ENCODE peak calls at places on chromosomes 11 and 22, in seven cellular contexts. One of them, this sample, is unnamed.

GRCh38 chr11:36372101-36372767 is 76.1 kb downstream of the PRR5L start:
- DNase-seq in aorta: peak; percentile 59
- DNase-seq in right cardiac atrium: no peak
- DNase-seq in heart right ventricle: no peak
- DNase-seq in neuronal stem cell: no peak
- DNase-seq in cardiac muscle cell: peak; percentile 96
- DNase-seq in psoas muscle: peak; percentile 21
- DNase-seq in this sample: no peak

GRCh38 chr11:65964906-65965305 is 3.4 kb downstream of the SART1 start:
- DNase-seq in aorta: no peak
- DNase-seq in right cardiac atrium: peak; percentile 51
- DNase-seq in heart right ventricle: no peak
- DNase-seq in neuronal stem cell: no peak
- DNase-seq in cardiac muscle cell: no peak
- DNase-seq in psoas muscle: no peak
- DNase-seq in this sample: no peak

GRCh38 chr22:50276143-50276542 is 6.0 kb upstream of the MAPK11 start:
- DNase-seq in aorta: peak; percentile 81
- DNase-seq in right cardiac atrium: peak; percentile 90
- DNase-seq in heart right ventricle: peak; percentile 75
- DNase-seq in neuronal stem cell: no peak
- DNase-seq in cardiac muscle cell: peak; percentile 72
- DNase-seq in psoas muscle: peak; percentile 61
- DNase-seq in this sample: peak; percentile 92

GRCh38 chr11:21374381-21374780 is 705.0 kb downstream of the NELL1 start:
- DNase-seq in aorta: no peak
- DNase-seq in right cardiac atrium: no peak
- DNase-seq in heart right ventricle: no peak
- DNase-seq in neuronal stem cell: no peak
- DNase-seq in cardiac muscle cell: no peak
- DNase-seq in psoas muscle: no peak
- DNase-seq in this sample: no peak

GRCh38 chr11:108654994-108655631 is 9.8 kb upstream of the DDX10 start:
- DNase-seq in aorta: no peak
- DNase-seq in right cardiac atrium: no peak
- DNase-seq in heart right ventricle: no peak
- DNase-seq in neuronal stem cell: no peak
- DNase-seq in cardiac muscle cell: peak; percentile 69
- DNase-seq in psoas muscle: no peak
- DNase-seq in this sample: no peak

GRCh38 chr11:1747753-1748466 is 2.5 kb downstream of the IFITM10 start:
- DNase-seq in aorta: peak; percentile 67
- DNase-seq in right cardiac atrium: peak; percentile 61
- DNase-seq in heart right ventricle: peak; percentile 42
- DNase-seq in neuronal stem cell: no peak
- DNase-seq in cardiac muscle cell: no peak
- DNase-seq in psoas muscle: peak; percentile 77
- DNase-seq in this sample: peak; percentile 66

GRCh38 chr11:129696309-129696989 is 119.2 kb upstream of the TMEM45B start:
- DNase-seq in aorta: no peak
- DNase-seq in right cardiac atrium: no peak
- DNase-seq in heart right ventricle: no peak
- DNase-seq in neuronal stem cell: no peak
- DNase-seq in cardiac muscle cell: no peak
- DNase-seq in psoas muscle: no peak
- DNase-seq in this sample: peak; percentile 29

GRCh38 chr11:110679323-110679980 is 32.8 kb downstream of the ARHGAP20 start:
- DNase-seq in aorta: no peak
- DNase-seq in right cardiac atrium: no peak
- DNase-seq in heart right ventricle: no peak
- DNase-seq in neuronal stem cell: no peak
- DNase-seq in cardiac muscle cell: peak; percentile 4
- DNase-seq in psoas muscle: no peak
- DNase-seq in this sample: no peak

GRCh38 chr11:44858796-44859527 is 91.7 kb downstream of the TP53I11 start:
- DNase-seq in aorta: no peak
- DNase-seq in right cardiac atrium: no peak
- DNase-seq in heart right ventricle: no peak
- DNase-seq in neuronal stem cell: no peak
- DNase-seq in cardiac muscle cell: peak; percentile 48
- DNase-seq in psoas muscle: no peak
- DNase-seq in this sample: no peak

GRCh38 chr22:21568207-21569075 is 927 bp downstream of the UBE2L3 start:
- DNase-seq in aorta: peak; percentile 56
- DNase-seq in right cardiac atrium: peak; percentile 56
- DNase-seq in heart right ventricle: no peak
- DNase-seq in neuronal stem cell: no peak
- DNase-seq in cardiac muscle cell: peak; percentile 49
- DNase-seq in psoas muscle: no peak
- DNase-seq in this sample: peak; percentile 70

GRCh38 chr11:117055449-117055848 is 42.8 kb downstream of the SIK3 start:
- DNase-seq in aorta: no peak
- DNase-seq in right cardiac atrium: no peak
- DNase-seq in heart right ventricle: no peak
- DNase-seq in neuronal stem cell: no peak
- DNase-seq in cardiac muscle cell: no peak
- DNase-seq in psoas muscle: no peak
- DNase-seq in this sample: no peak

GRCh38 chr11:46914363-46914762 is 4.0 kb downstream of the LRP4 start:
- DNase-seq in aorta: no peak
- DNase-seq in right cardiac atrium: no peak
- DNase-seq in heart right ventricle: no peak
- DNase-seq in neuronal stem cell: no peak
- DNase-seq in cardiac muscle cell: no peak
- DNase-seq in psoas muscle: peak; percentile 64
- DNase-seq in this sample: no peak

GRCh38 chr11:46913484-46913883 is 4.9 kb downstream of the LRP4 start:
- DNase-seq in aorta: no peak
- DNase-seq in right cardiac atrium: no peak
- DNase-seq in heart right ventricle: no peak
- DNase-seq in neuronal stem cell: no peak
- DNase-seq in cardiac muscle cell: no peak
- DNase-seq in psoas muscle: no peak
- DNase-seq in this sample: no peak

GRCh38 chr11:46914910-46915309 is 3.4 kb downstream of the LRP4 start:
- DNase-seq in aorta: no peak
- DNase-seq in right cardiac atrium: no peak
- DNase-seq in heart right ventricle: no peak
- DNase-seq in neuronal stem cell: no peak
- DNase-seq in cardiac muscle cell: no peak
- DNase-seq in psoas muscle: no peak
- DNase-seq in this sample: no peak

GRCh38 chr11:46916251-46916650 is 2.1 kb downstream of the LRP4 start:
- DNase-seq in aorta: no peak
- DNase-seq in right cardiac atrium: no peak
- DNase-seq in heart right ventricle: no peak
- DNase-seq in neuronal stem cell: no peak
- DNase-seq in cardiac muscle cell: no peak
- DNase-seq in psoas muscle: no peak
- DNase-seq in this sample: no peak

GRCh38 chr11:46912526-46913150 is 5.7 kb downstream of the LRP4 start:
- DNase-seq in aorta: no peak
- DNase-seq in right cardiac atrium: no peak
- DNase-seq in heart right ventricle: no peak
- DNase-seq in neuronal stem cell: peak; percentile 62
- DNase-seq in cardiac muscle cell: no peak
- DNase-seq in psoas muscle: no peak
- DNase-seq in this sample: no peak
- H3K27ac ChIP-seq in aorta: no peak overlapping the region
- H3K27ac ChIP-seq in right cardiac atrium: peak overlapping the region; percentile 3
- H3K27ac ChIP-seq in heart right ventricle: no peak overlapping the region
- H3K27ac ChIP-seq in neuronal stem cell: peak overlapping the region; percentile 67
- H3K27ac ChIP-seq in cardiac muscle cell: peak overlapping the region; percentile 82
- H3K27ac ChIP-seq in psoas muscle: no peak overlapping the region
- H3K27ac ChIP-seq in this sample: no peak overlapping the region

GRCh38 chr11:78061921-78062311 is 1.7 kb upstream of the THRSP start:
- DNase-seq in aorta: no peak
- DNase-seq in right cardiac atrium: peak; percentile 10
- DNase-seq in heart right ventricle: no peak
- DNase-seq in neuronal stem cell: no peak
- DNase-seq in cardiac muscle cell: peak; percentile 56
- DNase-seq in psoas muscle: no peak
- DNase-seq in this sample: no peak

GRCh38 chr11:78063440-78064181 is at the start of gene THRSP:
- DNase-seq in aorta: no peak
- DNase-seq in right cardiac atrium: peak; percentile 27
- DNase-seq in heart right ventricle: no peak
- DNase-seq in neuronal stem cell: no peak
- DNase-seq in cardiac muscle cell: no peak
- DNase-seq in psoas muscle: no peak
- DNase-seq in this sample: no peak

GRCh38 chr11:78062671-78063070 is 990 bp upstream of the THRSP start:
- DNase-seq in aorta: no peak
- DNase-seq in right cardiac atrium: no peak
- DNase-seq in heart right ventricle: no peak
- DNase-seq in neuronal stem cell: no peak
- DNase-seq in cardiac muscle cell: no peak
- DNase-seq in psoas muscle: no peak
- DNase-seq in this sample: no peak

GRCh38 chr11:78060533-78060932 is 3.1 kb upstream of the THRSP start:
- DNase-seq in aorta: no peak
- DNase-seq in right cardiac atrium: no peak
- DNase-seq in heart right ventricle: no peak
- DNase-seq in neuronal stem cell: no peak
- DNase-seq in cardiac muscle cell: no peak
- DNase-seq in psoas muscle: no peak
- DNase-seq in this sample: no peak

DNA sequence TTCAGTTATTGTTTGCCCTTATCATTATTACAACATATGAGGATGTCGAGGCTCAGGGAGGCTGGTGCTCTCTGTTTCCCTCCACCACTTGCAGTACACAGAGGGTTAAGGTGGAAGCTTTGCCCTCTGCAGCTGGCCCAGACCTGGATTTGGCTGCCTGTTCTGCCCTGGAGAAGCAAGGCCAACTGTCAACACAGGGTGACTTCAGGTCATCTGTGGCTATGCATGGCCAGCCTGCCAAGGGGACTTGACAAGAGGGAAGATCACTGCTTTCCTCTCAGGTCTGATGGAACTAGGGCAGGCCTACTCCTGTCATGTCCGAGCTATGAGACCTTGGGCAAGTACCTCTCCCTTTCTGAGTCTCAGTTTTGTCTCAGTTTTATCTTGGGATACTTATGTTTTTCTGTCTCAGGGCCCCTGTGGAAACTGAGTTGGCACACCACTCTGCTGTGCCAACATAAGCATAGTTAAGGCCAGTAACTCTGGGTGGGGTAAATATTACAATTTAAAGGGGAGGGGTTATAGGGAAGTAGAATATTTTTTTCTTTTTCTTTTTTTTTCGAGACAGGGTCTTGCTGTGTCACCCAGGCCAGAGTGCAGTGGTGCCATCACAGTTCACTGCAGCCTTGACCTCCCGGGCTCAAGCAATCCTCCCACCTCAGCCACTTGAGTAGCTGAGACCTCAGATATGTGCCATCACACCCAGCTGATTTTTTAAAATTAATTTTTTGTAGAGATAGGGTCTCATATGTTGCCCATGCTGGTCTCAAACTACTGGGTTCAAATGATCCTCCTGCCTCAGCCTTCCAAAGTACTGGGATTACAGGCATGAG is 2.4 kb upstream of the THRSP start:
- DNase-seq in aorta: peak; percentile 57
- DNase-seq in right cardiac atrium: peak; percentile 73
- DNase-seq in heart right ventricle: peak; percentile 57
- DNase-seq in neuronal stem cell: no peak
- DNase-seq in cardiac muscle cell: no peak
- DNase-seq in psoas muscle: peak; percentile 45
- DNase-seq in this sample: no peak
- H3K27ac ChIP-seq in aorta: peak overlapping the region; percentile 29
- H3K27ac ChIP-seq in right cardiac atrium: no peak overlapping the region
- H3K27ac ChIP-seq in heart right ventricle: no peak overlapping the region
- H3K27ac ChIP-seq in neuronal stem cell: no peak overlapping the region
- H3K27ac ChIP-seq in cardiac muscle cell: no peak overlapping the region
- H3K27ac ChIP-seq in psoas muscle: peak overlapping the region; percentile 80
- H3K27ac ChIP-seq in this sample: no peak overlapping the region

DNA sequence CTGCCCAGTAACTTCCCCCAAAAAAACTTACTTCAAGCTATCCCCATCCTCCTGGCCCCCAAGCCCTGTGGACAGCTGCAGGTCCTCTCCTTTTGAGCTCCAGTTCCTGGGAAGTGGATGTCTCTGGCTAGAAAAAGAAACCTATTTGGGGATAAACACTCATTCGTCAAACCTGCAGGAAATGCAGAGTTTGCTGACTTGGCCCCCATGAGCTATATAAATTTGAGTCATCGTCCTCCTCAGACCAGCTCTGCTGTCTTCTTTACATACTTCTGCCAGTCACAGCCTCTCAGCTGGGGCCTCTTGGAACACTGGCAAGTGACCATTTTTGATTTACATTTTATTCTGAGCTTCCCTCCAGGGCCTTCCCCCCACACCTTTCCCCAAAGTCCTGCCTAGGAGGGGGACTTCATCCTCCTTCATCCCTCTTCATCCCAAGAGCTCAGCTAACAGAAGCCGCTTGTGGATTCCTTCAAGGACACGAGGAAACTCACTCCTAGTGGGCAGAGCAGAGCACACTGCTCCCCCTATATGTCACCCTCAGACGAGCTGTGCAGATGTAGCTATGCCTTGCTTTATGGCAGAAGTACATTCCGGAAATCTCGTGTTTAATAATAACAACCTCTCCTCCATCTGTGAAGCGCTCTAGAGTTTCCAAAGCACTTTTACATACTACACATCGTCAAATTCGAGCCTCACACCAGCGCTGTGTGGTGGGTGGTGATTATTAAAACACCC is 131.8 kb downstream of the FEZ1 start:
- DNase-seq in aorta: no peak
- DNase-seq in right cardiac atrium: no peak
- DNase-seq in heart right ventricle: no peak
- DNase-seq in neuronal stem cell: no peak
- DNase-seq in cardiac muscle cell: peak; percentile 34
- DNase-seq in psoas muscle: no peak
- DNase-seq in this sample: no peak
- H3K27ac ChIP-seq in aorta: no peak overlapping the region
- H3K27ac ChIP-seq in right cardiac atrium: no peak overlapping the region
- H3K27ac ChIP-seq in heart right ventricle: no peak overlapping the region
- H3K27ac ChIP-seq in neuronal stem cell: no peak overlapping the region
- H3K27ac ChIP-seq in cardiac muscle cell: no peak overlapping the region
- H3K27ac ChIP-seq in psoas muscle: no peak overlapping the region
- H3K27ac ChIP-seq in this sample: peak overlapping the region; percentile 11

GRCh38 chr22:27115816-27116256 is 458.4 kb downstream of the MIAT start:
- DNase-seq in aorta: no peak
- DNase-seq in right cardiac atrium: no peak
- DNase-seq in heart right ventricle: no peak
- DNase-seq in neuronal stem cell: no peak
- DNase-seq in cardiac muscle cell: no peak
- DNase-seq in psoas muscle: no peak
- DNase-seq in this sample: no peak

GRCh38 chr22:27114186-27114585 is 456.8 kb downstream of the MIAT start:
- DNase-seq in aorta: no peak
- DNase-seq in right cardiac atrium: no peak
- DNase-seq in heart right ventricle: no peak
- DNase-seq in neuronal stem cell: no peak
- DNase-seq in cardiac muscle cell: no peak
- DNase-seq in psoas muscle: no peak
- DNase-seq in this sample: no peak

GRCh38 chr22:27113211-27114030 is 456.0 kb downstream of the MIAT start:
- DNase-seq in aorta: peak; percentile 88
- DNase-seq in right cardiac atrium: peak; percentile 68
- DNase-seq in heart right ventricle: no peak
- DNase-seq in neuronal stem cell: no peak
- DNase-seq in cardiac muscle cell: peak; percentile 95
- DNase-seq in psoas muscle: peak; percentile 56
- DNase-seq in this sample: no peak

GRCh38 chr22:27115410-27115809 is 458.0 kb downstream of the MIAT start:
- DNase-seq in aorta: no peak
- DNase-seq in right cardiac atrium: no peak
- DNase-seq in heart right ventricle: no peak
- DNase-seq in neuronal stem cell: no peak
- DNase-seq in cardiac muscle cell: no peak
- DNase-seq in psoas muscle: no peak
- DNase-seq in this sample: no peak

GRCh38 chr22:27116295-27116694 is 458.9 kb downstream of the MIAT start:
- DNase-seq in aorta: no peak
- DNase-seq in right cardiac atrium: no peak
- DNase-seq in heart right ventricle: no peak
- DNase-seq in neuronal stem cell: no peak
- DNase-seq in cardiac muscle cell: no peak
- DNase-seq in psoas muscle: no peak
- DNase-seq in this sample: no peak
- H3K27ac ChIP-seq in aorta: no peak overlapping the region
- H3K27ac ChIP-seq in right cardiac atrium: no peak overlapping the region
- H3K27ac ChIP-seq in heart right ventricle: no peak overlapping the region
- H3K27ac ChIP-seq in neuronal stem cell: no peak overlapping the region
- H3K27ac ChIP-seq in cardiac muscle cell: no peak overlapping the region
- H3K27ac ChIP-seq in psoas muscle: no peak overlapping the region
- H3K27ac ChIP-seq in this sample: no peak overlapping the region

This sample was measured in upper lobe of right lung.